ENCODE peak calls at places on chromosomes 13 and 19, in nine cellular contexts. One of them, this sample, is unnamed.

GRCh38 chr13:106859505-106859904 is 291.6 kb upstream of the ARGLU1 start:
- DNase-seq in AML-193: no peak
- DNase-seq in CD8-positive, alpha-beta memory T cell: no peak
- DNase-seq in stimulated activated CD4-positive, alpha-beta T cell treated with anti-CD3 and anti-CD28 coated beads, Interleukin-2, amount 100 ng/mL, for 48 hours: no peak
- DNase-seq in occipital lobe: no peak
- DNase-seq in tibial artery: no peak
- DNase-seq in mucosa of gallbladder: no peak
- DNase-seq in SK-MEL-5: no peak
- DNase-seq in adipocyte: no peak
- DNase-seq in this sample: peak

GRCh38 chr13:100235311-100235901 is 146.5 kb downstream of the PCCA start:
- DNase-seq in AML-193: peak
- DNase-seq in CD8-positive, alpha-beta memory T cell: no peak
- DNase-seq in stimulated activated CD4-positive, alpha-beta T cell treated with anti-CD3 and anti-CD28 coated beads, Interleukin-2, amount 100 ng/mL, for 48 hours: peak
- DNase-seq in occipital lobe: no peak
- DNase-seq in tibial artery: no peak
- DNase-seq in mucosa of gallbladder: peak
- DNase-seq in SK-MEL-5: peak
- DNase-seq in adipocyte: peak
- DNase-seq in this sample: peak

GRCh38 chr19:52190679-52191293 is 934 bp downstream of the PPP2R1A start:
- DNase-seq in AML-193: no peak
- DNase-seq in CD8-positive, alpha-beta memory T cell: no peak
- DNase-seq in stimulated activated CD4-positive, alpha-beta T cell treated with anti-CD3 and anti-CD28 coated beads, Interleukin-2, amount 100 ng/mL, for 48 hours: peak
- DNase-seq in occipital lobe: peak
- DNase-seq in tibial artery: no peak
- DNase-seq in mucosa of gallbladder: peak
- DNase-seq in SK-MEL-5: no peak
- DNase-seq in adipocyte: peak
- DNase-seq in this sample: peak

GRCh38 chr13:113162783-113163685 is 4.6 kb downstream of the PROZ start:
- DNase-seq in AML-193: no peak
- DNase-seq in CD8-positive, alpha-beta memory T cell: no peak
- DNase-seq in stimulated activated CD4-positive, alpha-beta T cell treated with anti-CD3 and anti-CD28 coated beads, Interleukin-2, amount 100 ng/mL, for 48 hours: no peak
- DNase-seq in occipital lobe: no peak
- DNase-seq in tibial artery: no peak
- DNase-seq in mucosa of gallbladder: no peak
- DNase-seq in SK-MEL-5: no peak
- DNase-seq in adipocyte: no peak
- DNase-seq in this sample: no peak

GRCh38 chr13:41622545-41623429 is 165.4 kb downstream of the RGCC start:
- DNase-seq in AML-193: no peak
- DNase-seq in CD8-positive, alpha-beta memory T cell: no peak
- DNase-seq in stimulated activated CD4-positive, alpha-beta T cell treated with anti-CD3 and anti-CD28 coated beads, Interleukin-2, amount 100 ng/mL, for 48 hours: no peak
- DNase-seq in occipital lobe: no peak
- DNase-seq in tibial artery: no peak
- DNase-seq in mucosa of gallbladder: no peak
- DNase-seq in SK-MEL-5: peak
- DNase-seq in adipocyte: peak
- DNase-seq in this sample: no peak

GRCh38 chr13:46401432-46401831 is 14.4 kb upstream of the RUBCNL start:
- DNase-seq in AML-193: no peak
- DNase-seq in CD8-positive, alpha-beta memory T cell: no peak
- DNase-seq in stimulated activated CD4-positive, alpha-beta T cell treated with anti-CD3 and anti-CD28 coated beads, Interleukin-2, amount 100 ng/mL, for 48 hours: no peak
- DNase-seq in occipital lobe: no peak
- DNase-seq in tibial artery: no peak
- DNase-seq in mucosa of gallbladder: no peak
- DNase-seq in SK-MEL-5: no peak
- DNase-seq in adipocyte: no peak
- DNase-seq in this sample: no peak

GRCh38 chr13:36919206-36919832 is 719 bp downstream of the SMAD9 start:
- DNase-seq in AML-193: no peak
- DNase-seq in CD8-positive, alpha-beta memory T cell: no peak
- DNase-seq in stimulated activated CD4-positive, alpha-beta T cell treated with anti-CD3 and anti-CD28 coated beads, Interleukin-2, amount 100 ng/mL, for 48 hours: no peak
- DNase-seq in occipital lobe: no peak
- DNase-seq in tibial artery: peak
- DNase-seq in mucosa of gallbladder: no peak
- DNase-seq in SK-MEL-5: peak
- DNase-seq in adipocyte: peak
- DNase-seq in this sample: no peak

GRCh38 chr19:41531438-41532311 is 44.3 kb upstream of the CEACAM21 start:
- DNase-seq in AML-193: peak
- DNase-seq in CD8-positive, alpha-beta memory T cell: peak
- DNase-seq in stimulated activated CD4-positive, alpha-beta T cell treated with anti-CD3 and anti-CD28 coated beads, Interleukin-2, amount 100 ng/mL, for 48 hours: peak
- DNase-seq in occipital lobe: no peak
- DNase-seq in tibial artery: peak
- DNase-seq in mucosa of gallbladder: peak
- DNase-seq in SK-MEL-5: peak
- DNase-seq in adipocyte: no peak
- DNase-seq in this sample: peak

GRCh38 chr19:17327654-17328516 is 6.8 kb downstream of the ANO8 start:
- DNase-seq in AML-193: no peak
- DNase-seq in CD8-positive, alpha-beta memory T cell: peak
- DNase-seq in stimulated activated CD4-positive, alpha-beta T cell treated with anti-CD3 and anti-CD28 coated beads, Interleukin-2, amount 100 ng/mL, for 48 hours: peak
- DNase-seq in occipital lobe: no peak
- DNase-seq in tibial artery: no peak
- DNase-seq in mucosa of gallbladder: peak
- DNase-seq in SK-MEL-5: peak
- DNase-seq in adipocyte: peak
- DNase-seq in this sample: peak